ENCODE peak calls at places on chromosomes 7 and 10, in four cellular contexts. One of them, this sample, is unnamed.

GRCh38 chr10:91798736-91799579 is 732 bp downstream of the TNKS2 start:
- DNase-seq in GM12878: no peak
- DNase-seq in GM23338: peak; percentile 67
- DNase-seq in OCI-LY7: peak; percentile 70
- DNase-seq in this sample: peak; percentile 16

GRCh38 chr10:76114556-76114955 is 683.1 kb downstream of the LRMDA start:
- DNase-seq in GM12878: no peak
- DNase-seq in GM23338: no peak
- DNase-seq in OCI-LY7: no peak
- DNase-seq in this sample: no peak

GRCh38 chr10:21247592-21247991 is 277.9 kb downstream of the SKIDA1 start:
- DNase-seq in GM12878: no peak
- DNase-seq in GM23338: no peak
- DNase-seq in OCI-LY7: no peak
- DNase-seq in this sample: no peak

GRCh38 chr10:61890881-61891409 is 10.6 kb upstream of the ARID5B start:
- DNase-seq in GM12878: no peak
- DNase-seq in GM23338: no peak
- DNase-seq in OCI-LY7: no peak
- DNase-seq in this sample: no peak

GRCh38 chr10:129971381-129972144 is 7.5 kb upstream of the EBF3 start:
- DNase-seq in GM12878: no peak
- DNase-seq in GM23338: peak; percentile 85
- DNase-seq in OCI-LY7: no peak
- DNase-seq in this sample: peak; percentile 86

GRCh38 chr10:78869508-78870439 is 199.0 kb upstream of the ZMIZ1 start:
- DNase-seq in GM12878: no peak
- DNase-seq in GM23338: no peak
- DNase-seq in OCI-LY7: no peak
- DNase-seq in this sample: peak; percentile 1

GRCh38 chr7:111735661-111736323 is 173.5 kb upstream of the IMMP2L start:
- DNase-seq in GM12878: no peak
- DNase-seq in GM23338: peak; percentile 87
- DNase-seq in OCI-LY7: peak; percentile 62
- DNase-seq in this sample: peak; percentile 82

GRCh38 chr7:75642810-75643486 is 95.8 kb downstream of the HIP1 start:
- DNase-seq in GM12878: peak; percentile 39
- DNase-seq in GM23338: peak; percentile 95
- DNase-seq in OCI-LY7: peak; percentile 74
- DNase-seq in this sample: peak; percentile 75

GRCh38 chr7:135459951-135460567 is 49.8 kb downstream of the CNOT4 start:
- DNase-seq in GM12878: peak; percentile 5
- DNase-seq in GM23338: no peak
- DNase-seq in OCI-LY7: no peak
- DNase-seq in this sample: no peak

DNA sequence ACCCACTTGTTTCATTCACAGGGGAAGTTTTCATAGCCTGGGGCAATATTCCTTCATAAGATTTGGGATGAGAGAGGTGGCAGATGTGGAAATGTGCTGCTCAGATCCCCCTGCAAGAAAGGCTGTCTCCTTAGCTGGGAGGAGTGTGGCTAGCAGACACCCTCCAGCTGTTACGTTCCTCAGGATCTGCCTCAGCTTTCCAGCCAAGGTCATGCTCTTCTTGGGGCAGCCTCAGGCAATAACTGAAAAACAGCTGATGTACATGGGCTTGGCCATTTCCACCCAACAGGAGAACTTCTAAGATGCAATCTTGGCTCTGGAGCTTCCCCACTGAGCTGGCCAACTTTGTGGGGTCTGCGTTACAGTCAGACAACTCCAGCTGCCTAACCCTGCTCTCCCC is 51.3 kb upstream of the SEPTIN7 start:
- DNase-seq in GM12878: no peak
- DNase-seq in GM23338: no peak
- DNase-seq in OCI-LY7: no peak
- DNase-seq in this sample: no peak
- H3K4me2 ChIP-seq in GM12878: no peak overlapping the region
- H3K4me2 ChIP-seq in GM23338: no peak overlapping the region
- H3K4me2 ChIP-seq in OCI-LY7: no peak overlapping the region
- H3K4me2 ChIP-seq in this sample: no peak overlapping the region

DNA sequence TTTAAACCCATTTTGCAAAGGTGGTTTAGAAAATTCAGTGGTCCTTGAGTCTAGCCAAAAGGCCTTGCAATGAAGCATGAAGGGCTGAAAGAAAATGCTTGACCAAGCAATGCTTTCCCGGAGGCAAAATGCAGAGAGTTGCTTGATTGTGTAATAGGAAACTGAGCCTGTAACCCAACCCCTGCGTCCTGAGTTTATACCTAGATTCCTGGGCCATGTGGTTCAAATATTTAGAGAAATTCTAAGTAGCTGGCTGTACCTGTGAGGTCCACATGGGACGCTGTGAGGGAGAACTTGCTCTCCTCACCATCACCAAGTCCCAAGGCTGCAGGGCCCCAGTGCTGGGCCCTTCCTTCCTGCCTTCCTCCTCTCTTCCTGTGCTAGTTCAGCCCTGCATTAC is 45.7 kb downstream of the CXCL12 start:
- DNase-seq in GM12878: no peak
- DNase-seq in GM23338: peak; percentile 49
- DNase-seq in OCI-LY7: no peak
- DNase-seq in this sample: no peak
- TF ChIP-seq CTCF in GM12878: no peak
- TF ChIP-seq CTCF in GM23338: peak; percentile 14
- TF ChIP-seq CTCF in OCI-LY7: no peak
- TF ChIP-seq CTCF in this sample: no peak

GRCh38 chr7:97006146-97006950 is 995 bp downstream of the DLX6 start:
- DNase-seq in GM12878: no peak
- DNase-seq in GM23338: peak; percentile 90
- DNase-seq in OCI-LY7: no peak
- DNase-seq in this sample: peak; percentile 59
- H3K4me3 ChIP-seq in GM12878: no peak overlapping the region
- H3K4me3 ChIP-seq in GM23338: peak overlapping the region; percentile 60
- H3K4me3 ChIP-seq in OCI-LY7: no peak overlapping the region
- H3K4me3 ChIP-seq in this sample: peak overlapping the region; percentile 52

GRCh38 chr10:72375173-72375572 is 20.5 kb upstream of the DNAJB12 start:
- DNase-seq in GM12878: no peak
- DNase-seq in GM23338: peak; percentile 67
- DNase-seq in OCI-LY7: no peak
- DNase-seq in this sample: no peak
- H3K4me2 ChIP-seq in GM12878: no peak overlapping the region
- H3K4me2 ChIP-seq in GM23338: no peak overlapping the region
- H3K4me2 ChIP-seq in OCI-LY7: no peak overlapping the region
- H3K4me2 ChIP-seq in this sample: no peak overlapping the region

DNA sequence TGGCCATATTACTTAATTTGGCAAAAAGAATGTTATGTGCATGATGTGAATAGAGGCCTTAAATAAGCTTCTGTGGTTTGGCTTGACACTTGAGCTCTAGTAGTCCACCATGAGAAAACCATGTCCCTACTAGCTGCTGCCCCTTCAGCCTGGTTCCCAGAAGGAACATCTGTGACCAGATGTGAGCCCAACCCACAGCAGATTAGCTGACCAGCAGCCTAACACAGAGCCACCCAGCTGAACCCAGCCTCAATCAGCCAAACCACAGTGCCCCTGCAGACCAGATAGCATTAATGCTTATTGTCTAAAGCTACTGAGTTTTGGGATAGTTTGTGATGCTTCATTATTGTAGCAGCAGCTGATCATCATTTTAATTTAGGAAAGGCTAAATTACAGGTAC is 16.6 kb downstream of the JAZF1 start:
- DNase-seq in GM12878: no peak
- DNase-seq in GM23338: no peak
- DNase-seq in OCI-LY7: no peak
- DNase-seq in this sample: no peak
- TF ChIP-seq CTCF in GM12878: no peak
- TF ChIP-seq CTCF in GM23338: no peak
- TF ChIP-seq CTCF in OCI-LY7: peak; percentile 57
- TF ChIP-seq CTCF in this sample: no peak

DNA sequence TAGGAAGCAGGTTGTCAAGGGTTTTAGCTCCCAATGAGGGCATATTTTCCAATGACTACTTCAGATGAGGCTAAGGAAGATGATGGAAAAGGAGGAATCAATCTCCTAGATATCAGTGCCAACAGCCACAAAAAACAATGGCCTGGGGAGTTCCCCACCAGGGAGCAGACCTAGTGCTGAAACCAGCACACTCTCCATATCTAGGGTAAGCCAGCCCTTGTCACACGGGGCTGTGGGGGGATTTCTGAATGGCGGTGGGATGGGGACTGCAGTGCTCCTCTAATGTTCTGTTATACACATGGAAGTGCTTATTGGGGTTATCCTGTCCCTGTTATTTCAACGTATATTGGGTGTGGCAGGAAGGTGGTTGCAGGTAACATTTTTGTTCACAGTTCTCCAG is 18.5 kb downstream of the EPC1 start:
- DNase-seq in GM12878: no peak
- DNase-seq in GM23338: no peak
- DNase-seq in OCI-LY7: no peak
- DNase-seq in this sample: no peak
- H3K4me3 ChIP-seq in GM12878: no peak overlapping the region
- H3K4me3 ChIP-seq in GM23338: no peak overlapping the region
- H3K4me3 ChIP-seq in OCI-LY7: no peak overlapping the region
- H3K4me3 ChIP-seq in this sample: no peak overlapping the region